ENCODE peak calls at places on chromosomes 1 and 21, in four cellular contexts. One of them, this sample, is unnamed.

GRCh38 chr1:162302660-162303344 is 73.9 kb downstream of the SPATA46 start:
- DNase-seq in AG10803: no peak
- DNase-seq in astrocyte: peak
- DNase-seq in fibroblast of lung: peak
- DNase-seq in this sample: peak

GRCh38 chr1:162003061-162003824 is 20.4 kb downstream of the OLFML2B start:
- DNase-seq in AG10803: peak
- DNase-seq in fibroblast of lung: peak
- DNase-seq in astrocyte: peak
- DNase-seq in this sample: peak

GRCh38 chr1:21764615-21765423 is 18.1 kb downstream of the USP48 start:
- DNase-seq in astrocyte: peak
- DNase-seq in fibroblast of lung: peak
- DNase-seq in AG10803: peak
- DNase-seq in this sample: peak

GRCh38 chr1:44260792-44261474 is 47.7 kb downstream of the DMAP1 start:
- DNase-seq in fibroblast of lung: no peak
- DNase-seq in AG10803: no peak
- DNase-seq in astrocyte: no peak
- DNase-seq in this sample: no peak

GRCh38 chr1:16882995-16883394 is 12.8 kb upstream of the RNU1-2 start:
- DNase-seq in fibroblast of lung: no peak
- DNase-seq in AG10803: no peak
- DNase-seq in astrocyte: no peak
- DNase-seq in this sample: no peak

GRCh38 chr1:19794583-19794982 is 5.1 kb downstream of the TMCO4 start:
- DNase-seq in fibroblast of lung: no peak
- DNase-seq in AG10803: no peak
- DNase-seq in astrocyte: no peak
- DNase-seq in this sample: no peak

GRCh38 chr1:109457819-109458218 is 8.5 kb upstream of the SYPL2 start:
- DNase-seq in fibroblast of lung: no peak
- DNase-seq in astrocyte: no peak
- DNase-seq in AG10803: no peak
- DNase-seq in this sample: no peak

GRCh38 chr1:44610527-44611148 is 63.6 kb downstream of the TMEM53 start:
- DNase-seq in AG10803: no peak
- DNase-seq in fibroblast of lung: no peak
- DNase-seq in astrocyte: no peak
- DNase-seq in this sample: no peak

GRCh38 chr1:54129858-54130257 is 22.9 kb downstream of the CDCP2 start:
- DNase-seq in AG10803: no peak
- DNase-seq in fibroblast of lung: no peak
- DNase-seq in astrocyte: no peak
- DNase-seq in this sample: no peak

GRCh38 chr21:44778983-44779382 is 22.6 kb downstream of the UBE2G2 start:
- DNase-seq in fibroblast of lung: no peak
- DNase-seq in astrocyte: no peak
- DNase-seq in AG10803: no peak
- DNase-seq in this sample: no peak

GRCh38 chr1:46404482-46405203 is 10.5 kb downstream of the FAAH start:
- DNase-seq in fibroblast of lung: no peak
- DNase-seq in astrocyte: no peak
- DNase-seq in AG10803: no peak
- DNase-seq in this sample: no peak

GRCh38 chr1:3215198-3216045 is 146.4 kb downstream of the PRDM16 start:
- DNase-seq in fibroblast of lung: no peak
- DNase-seq in AG10803: no peak
- DNase-seq in astrocyte: no peak
- DNase-seq in this sample: no peak

GRCh38 chr1:172976222-172977041 is 74.3 kb downstream of the TNFSF18 start:
- DNase-seq in astrocyte: peak
- DNase-seq in fibroblast of lung: peak
- DNase-seq in AG10803: peak
- DNase-seq in this sample: peak

GRCh38 chr1:4962836-4963235 is 308.4 kb downstream of the AJAP1 start:
- DNase-seq in astrocyte: no peak
- DNase-seq in fibroblast of lung: no peak
- DNase-seq in AG10803: no peak
- DNase-seq in this sample: no peak

GRCh38 chr1:33985656-33986055 is 121.8 kb downstream of the HMGB4 start:
- DNase-seq in AG10803: peak
- DNase-seq in fibroblast of lung: peak
- DNase-seq in astrocyte: peak
- DNase-seq in this sample: peak

GRCh38 chr1:68321084-68321685 is 88.9 kb upstream of the WLS start:
- DNase-seq in astrocyte: no peak
- DNase-seq in fibroblast of lung: peak
- DNase-seq in AG10803: peak
- DNase-seq in this sample: peak

GRCh38 chr1:84427520-84428188 is 29.4 kb downstream of the DNASE2B start:
- DNase-seq in AG10803: no peak
- DNase-seq in astrocyte: peak
- DNase-seq in fibroblast of lung: peak
- DNase-seq in this sample: no peak

GRCh38 chr1:62407398-62408009 is 29.3 kb upstream of the USP1 start:
- DNase-seq in fibroblast of lung: peak
- DNase-seq in AG10803: peak
- DNase-seq in astrocyte: peak
- DNase-seq in this sample: peak

GRCh38 chr1:87794788-87795614 is 466.3 kb downstream of the LMO4 start:
- DNase-seq in AG10803: peak
- DNase-seq in fibroblast of lung: peak
- DNase-seq in astrocyte: peak
- DNase-seq in this sample: peak

GRCh38 chr1:219990782-219991510 is 55.4 kb downstream of the EPRS1 start:
- DNase-seq in fibroblast of lung: peak
- DNase-seq in astrocyte: peak
- DNase-seq in AG10803: peak
- DNase-seq in this sample: peak

GRCh38 chr1:54317084-54317483 is 89.1 kb downstream of the SSBP3 start:
- DNase-seq in astrocyte: no peak
- DNase-seq in AG10803: no peak
- DNase-seq in fibroblast of lung: peak
- DNase-seq in this sample: no peak

GRCh38 chr1:243842978-243843490 is 7.0 kb downstream of the AKT3 start:
- DNase-seq in AG10803: peak
- DNase-seq in fibroblast of lung: peak
- DNase-seq in astrocyte: peak
- DNase-seq in this sample: peak

GRCh38 chr1:83102630-83103071 is 896.3 kb downstream of the TTLL7 start:
- DNase-seq in AG10803: peak
- DNase-seq in astrocyte: peak
- DNase-seq in fibroblast of lung: peak
- DNase-seq in this sample: peak

GRCh38 chr1:160375788-160376524 is 9.1 kb downstream of the NHLH1 start:
- DNase-seq in fibroblast of lung: peak
- DNase-seq in AG10803: peak
- DNase-seq in astrocyte: peak
- DNase-seq in this sample: peak

GRCh38 chr21:35616090-35616489 is 444.2 kb downstream of the SETD4 start:
- DNase-seq in astrocyte: peak
- DNase-seq in fibroblast of lung: peak
- DNase-seq in AG10803: peak
- DNase-seq in this sample: peak
- TF ChIP-seq CTCF in astrocyte: peak
- TF ChIP-seq CTCF in fibroblast of lung: peak
- TF ChIP-seq CTCF in AG10803: peak
- TF ChIP-seq CTCF in this sample: peak

GRCh38 chr1:164498792-164499191 is 60.2 kb upstream of the PBX1 start:
- DNase-seq in fibroblast of lung: no peak
- DNase-seq in AG10803: no peak
- DNase-seq in astrocyte: no peak
- DNase-seq in this sample: no peak
- TF ChIP-seq CTCF in fibroblast of lung: no peak
- TF ChIP-seq CTCF in AG10803: no peak
- TF ChIP-seq CTCF in astrocyte: no peak
- TF ChIP-seq CTCF in this sample: no peak

GRCh38 chr1:25430666-25431494 is at the start of gene MACO1:
- DNase-seq in fibroblast of lung: peak
- DNase-seq in AG10803: peak
- DNase-seq in astrocyte: peak
- DNase-seq in this sample: peak
- TF ChIP-seq CTCF in fibroblast of lung: no peak
- TF ChIP-seq CTCF in AG10803: no peak
- TF ChIP-seq CTCF in astrocyte: no peak
- TF ChIP-seq CTCF in this sample: no peak

DNA sequence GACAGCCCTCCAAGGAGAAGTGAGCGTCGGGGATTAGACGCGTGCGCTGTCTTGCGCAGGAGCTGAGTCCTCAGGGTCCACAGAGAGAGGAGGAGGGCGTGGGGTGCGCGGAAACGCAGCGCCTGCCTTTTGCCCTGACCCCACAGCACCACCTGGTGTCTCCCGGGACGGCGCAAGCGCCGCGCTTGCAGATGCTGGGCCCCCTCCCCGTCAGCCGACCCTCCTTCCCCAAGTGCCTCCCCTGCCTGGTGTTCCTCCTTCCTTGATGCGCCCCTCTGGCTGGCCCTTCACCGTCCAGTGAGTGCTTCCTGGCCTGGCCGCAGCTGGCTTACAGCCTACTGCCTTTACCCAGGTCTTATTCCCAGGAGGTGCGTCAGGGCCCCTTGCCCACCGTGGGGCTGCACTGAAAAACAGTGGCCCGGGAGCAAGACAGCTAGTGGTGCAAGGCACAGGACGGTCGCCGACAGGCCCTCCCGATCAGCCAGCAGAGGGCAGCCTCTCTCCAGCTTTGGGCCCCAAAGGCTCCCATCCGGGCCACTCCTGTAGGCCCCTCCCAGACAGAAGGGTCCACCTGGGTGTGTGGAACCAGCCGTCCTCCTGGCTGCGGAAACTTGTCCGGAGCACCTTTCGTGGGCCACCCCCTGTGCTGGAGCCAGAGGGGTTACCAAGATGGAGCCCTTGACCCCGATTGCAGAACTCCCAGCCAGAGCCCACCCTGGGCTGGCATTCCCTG is 12.9 kb upstream of the PHLDA3 start:
- DNase-seq in astrocyte: no peak
- DNase-seq in AG10803: peak
- DNase-seq in fibroblast of lung: peak
- DNase-seq in this sample: peak
- TF ChIP-seq CTCF in astrocyte: peak
- TF ChIP-seq CTCF in AG10803: peak
- TF ChIP-seq CTCF in fibroblast of lung: peak
- TF ChIP-seq CTCF in this sample: peak

GRCh38 chr1:25837253-25837875 is 17.6 kb downstream of the MTFR1L start:
- DNase-seq in AG10803: no peak
- DNase-seq in astrocyte: no peak
- DNase-seq in fibroblast of lung: no peak
- DNase-seq in this sample: peak
- TF ChIP-seq CTCF in AG10803: peak
- TF ChIP-seq CTCF in astrocyte: peak
- TF ChIP-seq CTCF in fibroblast of lung: peak
- TF ChIP-seq CTCF in this sample: peak

DNA sequence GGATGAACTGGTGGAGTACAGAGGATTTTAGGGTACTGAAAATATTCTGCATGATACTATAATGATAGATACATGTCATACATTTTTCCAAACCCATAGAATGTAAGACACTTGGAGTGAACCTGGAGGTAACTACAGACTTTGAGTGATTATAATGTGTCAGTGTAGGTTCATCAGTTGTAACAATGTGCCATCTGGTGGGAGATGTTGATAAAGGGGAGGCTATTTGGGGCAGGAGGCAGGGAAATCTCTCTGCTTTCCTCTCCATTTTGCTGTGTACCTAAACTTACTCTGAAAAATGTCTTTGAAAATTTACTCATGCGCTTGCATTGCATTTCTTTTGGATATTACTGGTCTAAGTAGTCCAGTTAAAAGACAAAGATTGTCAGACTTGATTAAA is 35.2 kb downstream of the PTBP2 start:
- DNase-seq in AG10803: no peak
- DNase-seq in fibroblast of lung: no peak
- DNase-seq in astrocyte: no peak
- DNase-seq in this sample: peak
- TF ChIP-seq CTCF in AG10803: no peak
- TF ChIP-seq CTCF in fibroblast of lung: no peak
- TF ChIP-seq CTCF in astrocyte: no peak
- TF ChIP-seq CTCF in this sample: no peak